ENCODE peak calls at places on chromosomes 7 and 10, in seven cellular contexts. H is RWPE1, N is thoracic aorta, A is upper lobe of right lung, Z is B cell, T is stomach, W is fibroblast of villous mesenchyme. S is an unnamed sample.

GRCh38 chr10:95121904-95122303 is 52.6 kb upstream of the CYP2C8 start:
- DNase-seq in A (no peak), Z (no peak), W (peak; percentile 49), N (no peak), H (no peak), T (no peak), S (no peak)

GRCh38 chr10:71548494-71548846 is 151.8 kb downstream of the CDH23 start:
- DNase-seq in T (no peak), H (peak; percentile 30), A (no peak), Z (no peak), N (no peak), W (no peak), S (no peak)

GRCh38 chr7:99249985-99250575 is 22.6 kb upstream of the MYH16 start:
- DNase-seq in T (no peak), H (no peak), N (no peak), Z (no peak), W (no peak), A (no peak), S (no peak)

GRCh38 chr10:35492387-35493195 is 112.5 kb upstream of the GJD4 start:
- DNase-seq in W (no peak), H (peak; percentile 66), A (no peak), T (no peak), Z (no peak), N (no peak), S (no peak)

GRCh38 chr10:101856626-101857025 is 13.0 kb upstream of the KCNIP2 start:
- DNase-seq in W (peak; percentile 61), A (no peak), H (no peak), N (no peak), T (no peak), Z (no peak), S (no peak)

GRCh38 chr7:135682191-135682590 is 19.9 kb downstream of the STMP1 start:
- DNase-seq in H (no peak), Z (no peak), A (no peak), N (no peak), T (no peak), W (no peak), S (no peak)

GRCh38 chr10:119859422-119860258 is 13.0 kb downstream of the MCMBP start:
- DNase-seq in H (peak; percentile 30), W (peak; percentile 69), Z (peak; percentile 60), T (no peak), N (no peak), A (no peak), S (no peak)

GRCh38 chr7:28955723-28956607 is 2.2 kb downstream of the TRIL start:
- DNase-seq in A (peak; percentile 93), N (no peak), T (peak; percentile 91), H (peak; percentile 63), Z (peak; percentile 34), W (peak; percentile 24), S (peak; percentile 54)

GRCh38 chr10:130062201-130062600 is 48.4 kb downstream of the C10orf143 start:
- DNase-seq in N (no peak), W (no peak), T (no peak), H (no peak), A (no peak), Z (no peak), S (no peak)

GRCh38 chr7:2517678-2518077 is 1.9 kb upstream of the LFNG start:
- DNase-seq in T (no peak), N (no peak), A (no peak), H (no peak), W (no peak), Z (no peak), S (no peak)

GRCh38 chr7:150631866-150632864 is at the start of gene GIMAP6:
- DNase-seq in N (no peak), T (no peak), A (no peak), H (no peak), Z (peak; percentile 13), W (no peak), S (no peak)

GRCh38 chr7:44388089-44388970 is 62.9 kb upstream of the CAMK2B start:
- DNase-seq in W (no peak), T (peak; percentile 18), Z (no peak), H (no peak), N (no peak), A (no peak), S (peak; percentile 42)

GRCh38 chr7:92448185-92448747 is 984 bp downstream of the GATAD1 start:
- DNase-seq in T (peak; percentile 60), N (peak; percentile 8), Z (peak; percentile 75), A (peak; percentile 67), W (peak; percentile 77), H (peak; percentile 41), S (peak; percentile 85)

GRCh38 chr7:50854831-50855230 is 72.1 kb upstream of the GRB10 start:
- DNase-seq in A (no peak), W (no peak), N (no peak), Z (no peak), H (no peak), T (no peak), S (no peak)

GRCh38 chr10:119724630-119725549 is 960 bp upstream of the INPP5F start:
- DNase-seq in A (no peak), Z (peak; percentile 43), N (no peak), T (no peak), W (no peak), H (no peak), S (no peak)

GRCh38 chr10:112115781-112116385 is 67.7 kb downstream of the GPAM start:
- DNase-seq in H (peak; percentile 63), Z (peak; percentile 40), A (no peak), W (peak; percentile 16), T (peak; percentile 46), N (no peak), S (no peak)

DNA sequence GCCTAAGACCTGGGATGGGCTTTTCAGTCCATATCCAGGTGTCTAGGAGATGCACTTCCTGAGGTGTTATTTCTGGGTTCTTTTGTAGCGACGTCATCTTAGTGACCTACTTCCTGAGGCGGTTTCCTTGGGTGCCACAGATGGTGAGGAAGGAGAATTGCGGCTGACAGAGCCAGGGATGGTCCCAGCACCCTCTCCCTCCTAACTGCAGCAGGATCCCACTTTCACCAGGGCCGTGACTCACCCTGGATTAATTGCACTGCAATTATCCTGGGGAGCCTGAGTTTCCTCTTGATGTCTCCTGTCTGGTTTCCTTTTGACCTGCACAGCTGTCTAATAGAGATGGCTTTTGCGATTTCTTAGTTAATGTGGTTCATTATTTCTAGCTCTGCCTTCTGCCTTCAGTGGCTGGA is 271.7 kb downstream of the TCF7L2 start:
- DNase-seq in T (no peak), N (no peak), Z (no peak), H (no peak), A (no peak), W (peak; percentile 28), S (no peak)
- TF ChIP-seq CTCF in T (no peak), N (no peak), Z (no peak), H (no peak), A (no peak), W (no peak), S (no peak)

GRCh38 chr7:134255814-134256213 is 60.9 kb downstream of the SLC35B4 start:
- DNase-seq in T (no peak), H (no peak), W (no peak), N (no peak), A (no peak), Z (no peak), S (no peak)
- TF ChIP-seq CTCF in T (no peak), H (no peak), W (no peak), N (no peak), A (no peak), Z (no peak), S (no peak)

DNA sequence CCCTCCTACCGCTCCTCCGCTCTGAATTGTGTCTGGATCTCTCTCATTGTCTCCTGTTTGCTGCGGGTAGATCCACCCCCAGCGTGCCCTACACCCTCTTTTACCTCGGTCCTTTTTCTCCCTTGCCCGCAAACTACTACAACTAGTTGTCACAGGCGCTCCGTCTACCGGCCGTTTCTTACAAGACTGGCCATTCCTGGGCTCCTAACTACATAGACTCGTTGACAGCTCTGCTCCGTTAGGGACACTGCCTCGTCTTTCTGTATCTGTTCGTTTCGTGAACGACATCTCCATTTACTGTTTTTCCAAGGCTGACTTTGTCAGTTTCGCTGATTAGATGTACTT is 793 bp downstream of the TAF3 start:
- DNase-seq in N (no peak), A (no peak), W (peak; percentile 47), Z (peak; percentile 36), H (peak; percentile 26), T (peak; percentile 51), S (no peak)
- TF ChIP-seq CTCF in N (no peak), A (peak; percentile 31), W (peak; percentile 44), Z (no peak), H (peak; percentile 39), T (no peak), S (no peak)

GRCh38 chr7:22109761-22110160 is 164.1 kb upstream of the CDCA7L start:
- DNase-seq in A (no peak), T (peak; percentile 51), W (peak; percentile 12), Z (peak; percentile 38), N (no peak), H (no peak), S (no peak)
- TF ChIP-seq CTCF in A (no peak), T (no peak), W (peak; percentile 44), Z (no peak), N (no peak), H (no peak), S (no peak)

GRCh38 chr7:66950763-66951162 is 29.7 kb downstream of the TMEM248 start:
- DNase-seq in W (peak; percentile 44), T (no peak), H (no peak), Z (no peak), A (no peak), N (no peak), S (no peak)
- TF ChIP-seq CTCF in W (no peak), T (no peak), H (no peak), Z (no peak), A (no peak), N (no peak), S (no peak)

GRCh38 chr10:78953124-78954008 is 115.4 kb upstream of the ZMIZ1 start:
- DNase-seq in H (no peak), W (peak; percentile 63), T (no peak), A (no peak), N (no peak), Z (no peak), S (no peak)
- TF ChIP-seq CTCF in H (no peak), W (no peak), T (no peak), A (no peak), N (no peak), Z (no peak), S (no peak)

GRCh38 chr7:47580811-47581331 is 1.0 kb downstream of the TNS3 start:
- DNase-seq in N (no peak), A (no peak), H (peak; percentile 38), Z (no peak), W (peak; percentile 58), T (no peak), S (no peak)
- TF ChIP-seq CTCF in N (no peak), A (no peak), H (no peak), Z (no peak), W (peak; percentile 25), T (no peak), S (no peak)